ENCODE peak calls at places on chromosomes 6 and 20, in four cellular contexts. V is NCI-H1105; T is activated CD4-positive, alpha-beta T cell treated with anti-CD3 and anti-CD28 coated beads for 1 hour; A is dorsolateral prefrontal cortex. I is an unnamed sample.

GRCh38 chr6:154292855-154293519 is 63.6 kb downstream of the IPCEF1 start:
- DNase-seq in A (no peak), V (no peak), T (no peak), I (no peak)

GRCh38 chr6:89360415-89360999 is 8.0 kb upstream of the UBE2J1 start:
- DNase-seq in T (no peak), V (no peak), A (no peak), I (peak; percentile 45)

GRCh38 chr6:21999012-21999528 is 297.8 kb downstream of the PRL start:
- DNase-seq in A (no peak), T (no peak), V (no peak), I (no peak)

GRCh38 chr6:15370730-15371129 is 124.9 kb downstream of the JARID2 start:
- DNase-seq in A (no peak), V (no peak), T (no peak), I (no peak)

GRCh38 chr20:62697468-62697912 is 11.1 kb upstream of the NTSR1 start:
- DNase-seq in A (peak; percentile 64), V (no peak), T (no peak), I (peak; percentile 65)

GRCh38 chr6:30686908-30687658 is 638 bp upstream of the PPP1R18 start:
- DNase-seq in A (peak; percentile 67), V (peak; percentile 84), T (peak; percentile 59), I (peak; percentile 65)

GRCh38 chr20:12051206-12052163 is 133.8 kb downstream of the BTBD3 start:
- DNase-seq in A (no peak), T (no peak), V (no peak), I (peak; percentile 83)

GRCh38 chr6:92810913-92811312 is 608.4 kb downstream of the EPHA7 start:
- DNase-seq in V (peak; percentile 61), T (no peak), A (no peak), I (peak; percentile 74)

GRCh38 chr6:157221817-157222175 is 101.5 kb downstream of the TMEM242 start:
- DNase-seq in A (no peak), V (no peak), T (no peak), I (no peak)

GRCh38 chr20:1711266-1711665 is 53.7 kb upstream of the SIRPG start:
- DNase-seq in T (no peak), V (no peak), A (no peak), I (no peak)